ENCODE peak calls at places on chromosomes 1 and 21, in nine cellular contexts. V is stimulated activated CD4-positive, alpha-beta T cell treated with anti-CD3 and anti-CD28 coated beads, Interleukin-4, amount 100 ng/mL, for 48 hours; Z is sigmoid colon; M is T-cell; I is CD8-positive, alpha-beta T cell; O is DND-41; C is left cardiac atrium; H is GM04503; Y is HCT116. U is an unnamed sample.
A peak's percentile ranks its signal among the peaks of the same experiment; 100 is the strongest.

GRCh38 chr1:170664283-170664827 is 424 bp downstream of the PRRX1 start:
- DNase-seq in Z (peak; percentile 66), C (peak; percentile 33), H (no peak), V (no peak), I (no peak), M (no peak), Y (no peak), O (no peak), U (no peak)

GRCh38 chr1:81811757-81812371 is 11.1 kb downstream of the ADGRL2 start:
- DNase-seq in Z (no peak), C (no peak), M (no peak), O (no peak), I (no peak), H (no peak), Y (peak; percentile 1), V (no peak), U (no peak)

GRCh38 chr1:94335950-94336349 is 82.2 kb upstream of the ABCD3 start:
- DNase-seq in V (no peak), C (peak; percentile 72), Y (peak; percentile 93), M (no peak), H (peak; percentile 58), Z (peak; percentile 86), O (peak; percentile 28), I (no peak), U (peak; percentile 46)

GRCh38 chr1:86773331-86774288 is 69.2 kb downstream of the SH3GLB1 start:
- DNase-seq in O (peak; percentile 14), I (no peak), V (no peak), C (no peak), Y (no peak), M (no peak), Z (no peak), H (no peak), U (no peak)

GRCh38 chr21:42444745-42445059 is 41.0 kb downstream of the UBASH3A start:
- DNase-seq in I (no peak), H (no peak), V (no peak), Y (no peak), O (no peak), C (no peak), Z (no peak), M (no peak), U (no peak)

GRCh38 chr1:2840036-2840809 is 38.7 kb upstream of the TTC34 start:
- DNase-seq in Z (no peak), I (peak; percentile 54), M (peak; percentile 74), H (no peak), C (peak; percentile 10), V (peak; percentile 47), O (peak; percentile 77), Y (no peak), U (no peak)

GRCh38 chr1:189609206-189609605 is 868.5 kb downstream of the BRINP3 start:
- DNase-seq in M (no peak), H (no peak), V (no peak), Y (no peak), C (no peak), I (no peak), O (no peak), Z (no peak), U (no peak)

GRCh38 chr1:185926562-185926961 is 192.4 kb downstream of the HMCN1 start:
- DNase-seq in M (no peak), I (no peak), V (no peak), H (no peak), C (no peak), Y (no peak), O (no peak), Z (no peak), U (no peak)

GRCh38 chr1:210792703-210793102 is 341.2 kb downstream of the KCNH1 start:
- DNase-seq in I (no peak), H (peak; percentile 36), Z (no peak), C (no peak), Y (no peak), O (no peak), M (no peak), V (no peak), U (no peak)

U was measured in progenitor cell of endocrine pancreas.